ENCODE peak calls at places on chromosomes 4 and X, in six cellular contexts. R, J, D, G, Y and S are unnamed samples.
A peak's percentile ranks its signal among the peaks of the same experiment; 100 is the strongest.

GRCh38 chrX:129523076-129524055 is at the start of gene SMARCA1:
- ATAC-seq in R (no peak), J (no peak), D (peak; percentile 88), G (peak; percentile 26), Y (no peak), S (no peak)

GRCh38 chr4:180394730-180395129 is 1848.5 kb upstream of the TENM3 start:
- ATAC-seq in R (no peak), J (no peak), D (no peak), G (no peak), Y (no peak), S (no peak)

GRCh38 chrX:150942958-150943594 is 40.1 kb upstream of the HMGB3 start:
- ATAC-seq in R (no peak), J (no peak), D (no peak), G (no peak), Y (no peak), S (no peak)

GRCh38 chrX:72062890-72063289 is 68.8 kb downstream of the RTL5 start:
- ATAC-seq in R (no peak), J (no peak), D (peak; percentile 89), G (no peak), Y (no peak), S (no peak)

GRCh38 chr4:52823478-52824092 is 38.5 kb upstream of the RASL11B start:
- ATAC-seq in R (peak; percentile 82), J (peak; percentile 86), D (no peak), G (no peak), Y (no peak), S (no peak)

GRCh38 chr4:163343604-163344146 is at the start of gene NPY5R:
- ATAC-seq in R (no peak), J (no peak), D (peak; percentile 41), G (no peak), Y (no peak), S (peak; percentile 55)

GRCh38 chr4:13464543-13464942 is 19.6 kb downstream of the RAB28 start:
- ATAC-seq in R (no peak), J (peak; percentile 26), D (no peak), G (no peak), Y (no peak), S (no peak)

GRCh38 chr4:73208376-73208775 is 50.2 kb downstream of the ANKRD17 start:
- ATAC-seq in R (no peak), J (no peak), D (no peak), G (no peak), Y (no peak), S (no peak)

GRCh38 chrX:120140293-120140981 is 18.0 kb upstream of the RHOXF2 start:
- ATAC-seq in R (no peak), J (no peak), D (no peak), G (no peak), Y (peak; percentile 37), S (no peak)